ENCODE peak calls at places on chromosomes 12 and 14, in six cellular contexts. One of them, this sample, is unnamed.

GRCh38 chr12:115439008-115439601 is 755.1 kb upstream of the TBX3 start:
- DNase-seq in body of pancreas: no peak
- DNase-seq in ovary: no peak
- DNase-seq in spleen: no peak
- DNase-seq in prostate gland: no peak
- DNase-seq in IMR-90: no peak
- DNase-seq in this sample: no peak

GRCh38 chr12:89574736-89575208 is 48.9 kb upstream of the POC1B start:
- DNase-seq in body of pancreas: peak
- DNase-seq in ovary: peak
- DNase-seq in spleen: no peak
- DNase-seq in prostate gland: no peak
- DNase-seq in IMR-90: peak
- DNase-seq in this sample: peak

GRCh38 chr14:22225526-22226133 is 363.4 kb downstream of the DAD1 start:
- DNase-seq in body of pancreas: no peak
- DNase-seq in ovary: no peak
- DNase-seq in spleen: no peak
- DNase-seq in prostate gland: no peak
- DNase-seq in IMR-90: peak
- DNase-seq in this sample: no peak

GRCh38 chr12:93823616-93824410 is 146.6 kb downstream of the CRADD start:
- DNase-seq in body of pancreas: no peak
- DNase-seq in ovary: no peak
- DNase-seq in spleen: no peak
- DNase-seq in prostate gland: no peak
- DNase-seq in IMR-90: no peak
- DNase-seq in this sample: no peak

GRCh38 chr12:48237048-48237630 is 34.0 kb upstream of the OR10AD1 start:
- DNase-seq in body of pancreas: no peak
- DNase-seq in ovary: no peak
- DNase-seq in spleen: no peak
- DNase-seq in prostate gland: no peak
- DNase-seq in IMR-90: no peak
- DNase-seq in this sample: no peak

GRCh38 chr12:57385586-57385985 is 45.3 kb downstream of the R3HDM2 start:
- DNase-seq in body of pancreas: no peak
- DNase-seq in ovary: no peak
- DNase-seq in spleen: no peak
- DNase-seq in prostate gland: no peak
- DNase-seq in IMR-90: no peak
- DNase-seq in this sample: no peak

GRCh38 chr12:123075591-123076171 is 75.2 kb downstream of the PITPNM2 start:
- DNase-seq in body of pancreas: no peak
- DNase-seq in ovary: peak
- DNase-seq in spleen: peak
- DNase-seq in prostate gland: peak
- DNase-seq in IMR-90: no peak
- DNase-seq in this sample: no peak

GRCh38 chr12:88267630-88268029 is 125.5 kb downstream of the TMTC3 start:
- DNase-seq in body of pancreas: no peak
- DNase-seq in ovary: no peak
- DNase-seq in spleen: no peak
- DNase-seq in prostate gland: no peak
- DNase-seq in IMR-90: no peak
- DNase-seq in this sample: no peak

GRCh38 chr12:17076335-17076734 is 470.4 kb upstream of the LMO3 start:
- DNase-seq in body of pancreas: no peak
- DNase-seq in ovary: no peak
- DNase-seq in spleen: no peak
- DNase-seq in prostate gland: no peak
- DNase-seq in IMR-90: no peak
- DNase-seq in this sample: no peak

GRCh38 chr12:115943630-115944391 is 333.7 kb downstream of the MED13L start:
- DNase-seq in body of pancreas: peak
- DNase-seq in ovary: no peak
- DNase-seq in spleen: no peak
- DNase-seq in prostate gland: no peak
- DNase-seq in IMR-90: no peak
- DNase-seq in this sample: no peak

GRCh38 chr12:92721130-92721529 is 18.3 kb downstream of the PLEKHG7 start:
- DNase-seq in body of pancreas: no peak
- DNase-seq in ovary: no peak
- DNase-seq in spleen: no peak
- DNase-seq in prostate gland: no peak
- DNase-seq in IMR-90: peak
- DNase-seq in this sample: no peak

GRCh38 chr12:94783862-94784261 is 133.5 kb upstream of the TMCC3 start:
- DNase-seq in body of pancreas: no peak
- DNase-seq in ovary: no peak
- DNase-seq in spleen: no peak
- DNase-seq in prostate gland: no peak
- DNase-seq in IMR-90: peak
- DNase-seq in this sample: no peak

GRCh38 chr14:59427653-59428578 is 37.3 kb downstream of the GPR135 start:
- DNase-seq in body of pancreas: no peak
- DNase-seq in ovary: peak
- DNase-seq in spleen: peak
- DNase-seq in prostate gland: no peak
- DNase-seq in IMR-90: no peak
- DNase-seq in this sample: peak

GRCh38 chr12:113818833-113819232 is 147.3 kb downstream of the RBM19 start:
- DNase-seq in body of pancreas: no peak
- DNase-seq in ovary: no peak
- DNase-seq in spleen: no peak
- DNase-seq in prostate gland: no peak
- DNase-seq in IMR-90: no peak
- DNase-seq in this sample: peak

GRCh38 chr12:75977952-75978671 is 53.5 kb downstream of the PHLDA1 start:
- DNase-seq in body of pancreas: peak
- DNase-seq in ovary: peak
- DNase-seq in spleen: no peak
- DNase-seq in prostate gland: peak
- DNase-seq in IMR-90: peak
- DNase-seq in this sample: peak

GRCh38 chr14:22979748-22980392 is 2.5 kb downstream of the AJUBA start:
- DNase-seq in body of pancreas: no peak
- DNase-seq in ovary: no peak
- DNase-seq in spleen: no peak
- DNase-seq in prostate gland: no peak
- DNase-seq in IMR-90: no peak
- DNase-seq in this sample: no peak

GRCh38 chr14:67622675-67623074 is 3.0 kb downstream of the ARG2 start:
- DNase-seq in body of pancreas: no peak
- DNase-seq in ovary: no peak
- DNase-seq in spleen: no peak
- DNase-seq in prostate gland: peak
- DNase-seq in IMR-90: peak
- DNase-seq in this sample: peak

GRCh38 chr12:58171914-58172313 is 230.5 kb downstream of the ATP23 start:
- DNase-seq in body of pancreas: peak
- DNase-seq in ovary: peak
- DNase-seq in spleen: no peak
- DNase-seq in prostate gland: peak
- DNase-seq in IMR-90: peak
- DNase-seq in this sample: no peak

GRCh38 chr12:130984183-130985058 is 30.7 kb downstream of the ADGRD1 start:
- DNase-seq in body of pancreas: no peak
- DNase-seq in ovary: no peak
- DNase-seq in spleen: no peak
- DNase-seq in prostate gland: no peak
- DNase-seq in IMR-90: no peak
- DNase-seq in this sample: no peak

GRCh38 chr12:1630827-1631591 is 2.0 kb downstream of the WNT5B start:
- DNase-seq in body of pancreas: no peak
- DNase-seq in ovary: peak
- DNase-seq in spleen: no peak
- DNase-seq in prostate gland: no peak
- DNase-seq in IMR-90: peak
- DNase-seq in this sample: no peak

GRCh38 chr12:93570552-93571359 is 1.7 kb upstream of the SOCS2 start:
- DNase-seq in body of pancreas: peak
- DNase-seq in ovary: peak
- DNase-seq in spleen: peak
- DNase-seq in prostate gland: peak
- DNase-seq in IMR-90: peak
- DNase-seq in this sample: peak

GRCh38 chr12:4293299-4293941 is 19.9 kb downstream of the CCND2 start:
- DNase-seq in body of pancreas: no peak
- DNase-seq in ovary: no peak
- DNase-seq in spleen: no peak
- DNase-seq in prostate gland: no peak
- DNase-seq in IMR-90: no peak
- DNase-seq in this sample: no peak

GRCh38 chr14:65035049-65035448 is 48.4 kb downstream of the FNTB start:
- DNase-seq in body of pancreas: peak
- DNase-seq in ovary: peak
- DNase-seq in spleen: peak
- DNase-seq in prostate gland: no peak
- DNase-seq in IMR-90: no peak
- DNase-seq in this sample: no peak

GRCh38 chr12:124125472-124125871 is 152.5 kb downstream of the ZNF664 start:
- DNase-seq in body of pancreas: no peak
- DNase-seq in ovary: no peak
- DNase-seq in spleen: no peak
- DNase-seq in prostate gland: peak
- DNase-seq in IMR-90: no peak
- DNase-seq in this sample: no peak

GRCh38 chr14:52081964-52082363 is 13.1 kb upstream of the NID2 start:
- DNase-seq in body of pancreas: no peak
- DNase-seq in ovary: no peak
- DNase-seq in spleen: no peak
- DNase-seq in prostate gland: no peak
- DNase-seq in IMR-90: no peak
- DNase-seq in this sample: no peak

GRCh38 chr14:90019824-90020523 is 41.8 kb upstream of the KCNK13 start:
- DNase-seq in body of pancreas: no peak
- DNase-seq in ovary: no peak
- DNase-seq in spleen: no peak
- DNase-seq in prostate gland: no peak
- DNase-seq in IMR-90: no peak
- DNase-seq in this sample: no peak

GRCh38 chr12:92503029-92503931 is 199.5 kb upstream of the PLEKHG7 start:
- DNase-seq in body of pancreas: peak
- DNase-seq in ovary: peak
- DNase-seq in spleen: no peak
- DNase-seq in prostate gland: no peak
- DNase-seq in IMR-90: no peak
- DNase-seq in this sample: no peak

GRCh38 chr14:100110801-100111200 is 45.6 kb downstream of the EVL start:
- DNase-seq in body of pancreas: no peak
- DNase-seq in ovary: no peak
- DNase-seq in spleen: no peak
- DNase-seq in prostate gland: no peak
- DNase-seq in IMR-90: no peak
- DNase-seq in this sample: no peak
- TF ChIP-seq POLR2A in body of pancreas: no peak
- TF ChIP-seq POLR2A in ovary: no peak
- TF ChIP-seq POLR2A in spleen: no peak
- TF ChIP-seq POLR2A in prostate gland: no peak
- TF ChIP-seq POLR2A in IMR-90: no peak
- TF ChIP-seq POLR2A in this sample: no peak

DNA sequence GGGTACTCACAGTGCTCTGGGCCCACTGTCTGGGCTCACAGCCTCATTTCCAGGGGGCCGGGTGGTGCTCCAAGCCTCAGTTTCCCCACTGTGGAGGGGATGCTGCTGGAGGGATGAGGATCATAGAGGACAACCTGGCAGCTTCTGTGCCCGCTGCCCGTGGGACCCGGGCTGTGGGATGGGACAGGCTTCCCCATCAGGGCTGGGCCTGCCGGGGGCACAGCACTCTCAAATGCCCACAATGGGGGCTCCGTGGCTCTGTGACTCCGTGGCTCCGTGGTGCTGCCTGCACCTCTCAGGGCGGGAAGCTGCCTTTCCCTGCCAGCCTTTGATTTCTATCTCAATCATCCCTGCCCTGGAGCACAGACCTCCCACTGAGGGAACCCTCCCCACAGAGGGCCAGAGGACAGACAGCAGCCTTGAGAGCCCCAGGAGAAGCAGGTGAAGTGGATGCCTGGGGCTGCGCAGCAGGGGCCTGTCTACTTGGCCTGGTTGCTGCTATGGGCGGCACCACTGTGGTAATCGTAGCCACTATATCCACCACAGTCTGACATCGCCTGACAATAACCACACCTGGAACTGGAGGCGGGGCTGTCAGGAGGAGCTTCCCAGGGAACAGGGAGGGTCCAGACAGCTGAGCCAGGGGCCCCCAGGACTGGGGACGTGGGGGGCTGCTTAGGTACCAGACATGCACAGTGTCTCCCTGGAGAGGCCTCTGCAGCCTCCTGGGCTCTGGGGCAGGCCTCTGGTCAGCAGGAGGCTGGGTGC is 375.9 kb downstream of the TMEM121 start:
- DNase-seq in body of pancreas: no peak
- DNase-seq in ovary: no peak
- DNase-seq in spleen: no peak
- DNase-seq in prostate gland: no peak
- DNase-seq in IMR-90: no peak
- DNase-seq in this sample: no peak
- TF ChIP-seq POLR2A in body of pancreas: no peak
- TF ChIP-seq POLR2A in ovary: no peak
- TF ChIP-seq POLR2A in spleen: no peak
- TF ChIP-seq POLR2A in prostate gland: no peak
- TF ChIP-seq POLR2A in IMR-90: no peak
- TF ChIP-seq POLR2A in this sample: no peak

GRCh38 chr14:75333523-75334190 is 55.0 kb downstream of the FOS start:
- DNase-seq in body of pancreas: no peak
- DNase-seq in ovary: no peak
- DNase-seq in spleen: peak
- DNase-seq in prostate gland: no peak
- DNase-seq in IMR-90: no peak
- DNase-seq in this sample: no peak

GRCh38 chr14:75335588-75335987 is 57.0 kb downstream of the FOS start:
- DNase-seq in body of pancreas: no peak
- DNase-seq in ovary: no peak
- DNase-seq in spleen: no peak
- DNase-seq in prostate gland: no peak
- DNase-seq in IMR-90: no peak
- DNase-seq in this sample: no peak

GRCh38 chr14:75328575-75328974 is 49.9 kb downstream of the FOS start:
- DNase-seq in body of pancreas: no peak
- DNase-seq in ovary: no peak
- DNase-seq in spleen: no peak
- DNase-seq in prostate gland: no peak
- DNase-seq in IMR-90: no peak
- DNase-seq in this sample: no peak

GRCh38 chr14:75339059-75339458 is 60.4 kb downstream of the FOS start:
- DNase-seq in body of pancreas: no peak
- DNase-seq in ovary: no peak
- DNase-seq in spleen: no peak
- DNase-seq in prostate gland: no peak
- DNase-seq in IMR-90: peak
- DNase-seq in this sample: no peak

GRCh38 chr14:75334191-75335051 is 55.8 kb downstream of the FOS start:
- DNase-seq in body of pancreas: peak
- DNase-seq in ovary: no peak
- DNase-seq in spleen: peak
- DNase-seq in prostate gland: no peak
- DNase-seq in IMR-90: peak
- DNase-seq in this sample: peak
- TF ChIP-seq POLR2A in body of pancreas: no peak
- TF ChIP-seq POLR2A in ovary: no peak
- TF ChIP-seq POLR2A in spleen: no peak
- TF ChIP-seq POLR2A in prostate gland: peak
- TF ChIP-seq POLR2A in IMR-90: no peak
- TF ChIP-seq POLR2A in this sample: no peak

GRCh38 chr14:49623941-49624806 is 3.6 kb downstream of the MGAT2 start:
- DNase-seq in body of pancreas: no peak
- DNase-seq in ovary: no peak
- DNase-seq in spleen: no peak
- DNase-seq in prostate gland: no peak
- DNase-seq in IMR-90: no peak
- DNase-seq in this sample: no peak
- TF ChIP-seq POLR2A in body of pancreas: no peak
- TF ChIP-seq POLR2A in ovary: no peak
- TF ChIP-seq POLR2A in spleen: no peak
- TF ChIP-seq POLR2A in prostate gland: no peak
- TF ChIP-seq POLR2A in IMR-90: no peak
- TF ChIP-seq POLR2A in this sample: no peak

This sample was measured in erythroblast.